ENCODE peak calls at places on chromosomes 6 and 20, in eight cellular contexts. F, R, Z, O, J, H, T and U are unnamed samples.

GRCh38 chr6:137882225-137882961 is 15.3 kb downstream of the TNFAIP3 start:
- DNase-seq in F (no peak), O (no peak), H (no peak), Z (no peak), R (no peak), J (no peak), T (peak; percentile 60), U (no peak)

GRCh38 chr6:40713002-40713719 is 126.0 kb upstream of the LRFN2 start:
- DNase-seq in R (no peak), Z (no peak), O (no peak), T (peak; percentile 15), F (no peak), J (peak; percentile 42), H (no peak), U (no peak)

GRCh38 chr6:118739976-118740771 is 88.8 kb upstream of the CEP85L start:
- DNase-seq in T (no peak), H (no peak), J (no peak), Z (peak; percentile 32), R (no peak), O (no peak), F (no peak), U (no peak)

GRCh38 chr20:35823937-35824336 is 52.1 kb downstream of the PHF20 start:
- DNase-seq in F (no peak), H (no peak), T (no peak), J (peak; percentile 59), R (no peak), O (no peak), Z (no peak), U (no peak)

GRCh38 chr20:11814276-11814675 is 103.4 kb upstream of the BTBD3 start:
- DNase-seq in J (no peak), F (no peak), T (peak; percentile 74), R (no peak), H (no peak), O (no peak), Z (peak; percentile 59), U (no peak)

GRCh38 chr20:42173440-42173839 is 555.3 kb upstream of the CHD6 start:
- DNase-seq in Z (no peak), H (no peak), J (no peak), F (no peak), T (no peak), O (peak; percentile 30), R (no peak), U (no peak)

GRCh38 chr20:17808357-17808756 is 108.6 kb downstream of the BANF2 start:
- DNase-seq in T (peak; percentile 74), F (no peak), Z (no peak), O (peak; percentile 54), J (no peak), R (no peak), H (peak; percentile 45), U (no peak)

GRCh38 chr6:155943635-155944034 is 488.0 kb upstream of the NOX3 start:
- DNase-seq in Z (peak; percentile 7), T (peak; percentile 3), O (no peak), J (no peak), H (no peak), R (no peak), F (no peak), U (no peak)

GRCh38 chr20:37356387-37356786 is 10.4 kb downstream of the SRC start:
- DNase-seq in T (peak; percentile 74), R (no peak), F (no peak), Z (peak; percentile 53), H (no peak), J (no peak), O (peak; percentile 68), U (no peak)

GRCh38 chr6:12849420-12850200 is 133.0 kb downstream of the PHACTR1 start:
- DNase-seq in O (no peak), Z (peak; percentile 5), R (no peak), J (no peak), H (no peak), F (no peak), T (peak; percentile 60), U (no peak)

GRCh38 chr20:46164166-46164565 is 46.1 kb downstream of the CD40 start:
- DNase-seq in R (no peak), O (no peak), T (no peak), Z (no peak), J (no peak), H (no peak), F (no peak), U (no peak)

GRCh38 chr6:15444881-15445280 is 199.0 kb downstream of the JARID2 start:
- DNase-seq in J (no peak), T (no peak), F (peak; percentile 16), Z (peak; percentile 51), R (no peak), O (peak; percentile 78), H (no peak), U (peak; percentile 22)

GRCh38 chr6:26195376-26195923 is 108.2 kb downstream of the HFE start:
- DNase-seq in F (peak; percentile 77), Z (peak; percentile 87), O (peak; percentile 64), J (peak; percentile 60), R (peak; percentile 95), T (peak; percentile 96), H (peak; percentile 92), U (peak; percentile 96)

GRCh38 chr6:45650527-45651135 is 272.9 kb upstream of the SUPT3H start:
- DNase-seq in F (peak; percentile 16), O (no peak), H (peak; percentile 19), R (no peak), T (peak; percentile 90), J (no peak), Z (peak; percentile 96), U (no peak)

GRCh38 chr6:159572344-159573120 is 120.5 kb downstream of the SOD2 start:
- DNase-seq in H (no peak), T (peak; percentile 2), Z (no peak), R (no peak), F (no peak), J (no peak), O (no peak), U (no peak)

GRCh38 chr6:47168176-47168575 is 126.0 kb upstream of the ADGRF1 start:
- DNase-seq in H (peak; percentile 74), Z (peak; percentile 98), F (peak; percentile 84), R (no peak), O (no peak), J (no peak), T (peak; percentile 95), U (no peak)

GRCh38 chr20:51128198-51128597 is 105.3 kb upstream of the KCNG1 start:
- DNase-seq in O (no peak), R (no peak), H (no peak), Z (peak; percentile 95), F (no peak), J (no peak), T (peak; percentile 95), U (peak; percentile 57)

DNA sequence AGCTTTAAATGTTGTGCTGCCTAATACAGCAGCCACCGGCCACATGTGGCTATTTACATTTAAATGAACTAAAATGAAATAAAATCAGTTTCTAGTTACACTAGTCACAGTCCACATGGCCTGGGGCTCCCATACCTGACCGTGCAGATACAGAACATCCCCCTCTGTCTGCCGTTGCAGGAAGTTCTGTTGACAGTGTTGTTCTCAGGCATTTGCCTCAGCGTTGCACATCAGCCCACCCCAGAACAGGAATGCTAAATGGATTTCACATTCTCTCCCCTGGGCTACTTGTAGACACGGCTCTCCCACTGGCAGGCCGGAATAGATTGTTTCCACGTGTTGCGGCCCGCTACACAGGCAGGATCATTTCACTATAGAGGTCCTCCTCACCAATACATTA is 26.3 kb downstream of the JAG1 start:
- DNase-seq in O (peak; percentile 61), Z (peak; percentile 44), R (no peak), J (peak; percentile 70), T (peak; percentile 23), H (peak; percentile 53), F (no peak), U (peak; percentile 12)
- TF ChIP-seq EZH2phosphoT487 in O (no peak), Z (no peak), R (no peak), J (no peak), T (no peak), H (no peak), F (no peak), U (no peak)

GRCh38 chr6:71349395-71349794 is 60.8 kb downstream of the OGFRL1 start:
- DNase-seq in H (peak; percentile 17), F (peak; percentile 16), Z (peak; percentile 65), O (peak; percentile 4), R (peak; percentile 39), J (peak; percentile 60), T (peak; percentile 63), U (peak; percentile 61)
- H3K9me2 ChIP-seq in H (no peaks in the 10 kb centered on the region), F (no peaks in the 10 kb centered on the region), Z (no peaks in the 10 kb centered on the region), O (no peaks in the 10 kb centered on the region), R (no peaks in the 10 kb centered on the region), J (no peaks in the 10 kb centered on the region), T (no peaks in the 10 kb centered on the region), U (no peaks in the 10 kb centered on the region)

DNA sequence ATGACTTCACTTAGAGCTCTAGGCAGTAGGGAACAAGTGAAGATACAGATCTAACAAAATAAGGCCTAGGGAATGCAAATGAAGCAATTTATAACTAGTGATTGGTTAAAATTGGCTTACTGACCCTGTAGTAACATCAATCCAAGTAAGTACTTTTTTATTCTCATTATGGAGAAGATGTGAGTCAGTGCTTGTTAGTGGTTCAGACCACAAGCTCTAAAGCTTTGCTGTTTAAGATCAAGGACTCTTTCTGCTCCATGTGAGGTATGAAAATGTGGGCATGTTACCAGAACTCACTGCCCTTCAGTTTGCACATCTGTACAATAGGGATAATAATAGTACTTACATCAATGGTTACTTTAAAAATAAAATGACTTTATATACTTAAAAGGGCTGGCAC is 432.4 kb downstream of the MMUT start:
- DNase-seq in T (no peak), H (no peak), J (no peak), R (no peak), Z (no peak), F (no peak), O (no peak), U (no peak)
- H3K27ac ChIP-seq in T (no peak overlapping the region), H (no peak overlapping the region), J (no peak overlapping the region), R (no peak overlapping the region), Z (no peak overlapping the region), F (no peak overlapping the region), O (no peak overlapping the region), U (no peak overlapping the region)

GRCh38 chr20:23343590-23343989 is 7.0 kb upstream of the NXT1 start:
- DNase-seq in O (no peak), T (no peak), H (no peak), F (no peak), Z (no peak), J (no peak), R (no peak), U (no peak)

GRCh38 chr20:23339986-23340385 is 10.6 kb upstream of the NXT1 start:
- DNase-seq in F (no peak), Z (no peak), R (no peak), T (no peak), J (no peak), O (no peak), H (no peak), U (no peak)

GRCh38 chr20:23341073-23341472 is 9.5 kb upstream of the NXT1 start:
- DNase-seq in T (no peak), J (no peak), R (no peak), O (no peak), Z (no peak), H (no peak), F (no peak), U (no peak)

GRCh38 chr20:23344336-23344735 is 6.3 kb upstream of the NXT1 start:
- DNase-seq in F (no peak), J (no peak), H (no peak), Z (no peak), R (no peak), T (no peak), O (no peak), U (no peak)

DNA sequence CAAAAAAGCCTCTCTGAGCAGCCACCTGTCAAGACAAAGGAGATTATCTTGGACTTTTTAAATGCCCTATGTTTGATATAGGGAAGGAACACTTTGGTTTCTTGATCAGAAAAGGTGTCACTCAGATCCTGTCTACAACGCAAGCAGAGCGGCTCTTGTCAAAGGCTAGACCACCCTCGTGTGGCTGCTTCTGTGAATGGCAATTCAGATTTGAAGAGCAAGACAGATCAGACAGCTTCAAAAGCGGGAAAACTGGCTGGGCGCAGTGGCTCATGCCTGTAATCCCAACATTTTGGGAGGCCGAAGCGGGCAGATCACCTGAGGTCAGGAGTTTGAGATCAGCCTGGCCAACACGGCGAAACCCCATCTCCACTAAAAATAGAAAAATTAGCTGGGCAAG is 10.1 kb upstream of the NXT1 start:
- DNase-seq in O (peak; percentile 67), T (peak; percentile 76), R (no peak), F (peak; percentile 54), H (peak; percentile 82), Z (peak; percentile 82), J (peak; percentile 80), U (peak; percentile 58)
- TF ChIP-seq EZH2phosphoT487 in O (no peak), T (no peak), R (no peak), F (no peak), H (no peak), Z (no peak), J (no peak), U (no peak)